ENCODE peak calls at places on chromosomes 13 and 19, in six cellular contexts. Y, P, I, X, C and L are unnamed samples.

GRCh38 chr13:113860051-113860471 is 3.8 kb downstream of the GAS6 start:
- DNase-seq in Y (no peak), P (no peak), I (no peak), X (peak; percentile 81), C (no peak), L (no peak)

GRCh38 chr13:37277435-37278144 is 172.1 kb upstream of the CSNK1A1L start:
- DNase-seq in Y (no peak), P (no peak), I (no peak), X (no peak), C (peak; percentile 45), L (no peak)

GRCh38 chr19:22257916-22258315 is 28.3 kb upstream of the ZNF729 start:
- DNase-seq in Y (no peak), P (no peak), I (no peak), X (no peak), C (no peak), L (no peak)

GRCh38 chr13:27203854-27204253 is 32.2 kb upstream of the USP12 start:
- DNase-seq in Y (no peak), P (no peak), I (peak; percentile 41), X (no peak), C (peak; percentile 31), L (no peak)

GRCh38 chr19:18433039-18433691 is 4.8 kb downstream of the ISYNA1 start:
- DNase-seq in Y (no peak), P (peak; percentile 34), I (no peak), X (no peak), C (no peak), L (no peak)

GRCh38 chr13:114230117-114230516 is 4.6 kb upstream of the CDC16 start:
- DNase-seq in Y (no peak), P (no peak), I (peak; percentile 43), X (no peak), C (peak; percentile 63), L (no peak)

GRCh38 chr13:37407156-37407555 is 191.4 kb downstream of the POSTN start:
- DNase-seq in Y (no peak), P (no peak), I (no peak), X (no peak), C (peak; percentile 16), L (no peak)

GRCh38 chr13:110298566-110299321 is 8.2 kb downstream of the COL4A1 start:
- DNase-seq in Y (no peak), P (no peak), I (peak; percentile 38), X (no peak), C (no peak), L (no peak)

GRCh38 chr19:41206926-41207750 is 11.9 kb upstream of the AXL start:
- DNase-seq in Y (peak; percentile 83), P (no peak), I (peak; percentile 62), X (peak; percentile 48), C (no peak), L (no peak)

GRCh38 chr13:40764587-40765403 is 6.2 kb downstream of the MRPS31 start:
- DNase-seq in Y (no peak), P (no peak), I (no peak), X (no peak), C (no peak), L (no peak)

GRCh38 chr19:28019371-28019770 is 1193.6 kb downstream of the UQCRFS1 start:
- DNase-seq in Y (no peak), P (no peak), I (no peak), X (no peak), C (no peak), L (no peak)

GRCh38 chr19:34178276-34178614 is 5.9 kb downstream of the LSM14A start:
- DNase-seq in Y (no peak), P (no peak), I (no peak), X (no peak), C (no peak), L (no peak)

GRCh38 chr13:40672310-40673060 is 6.0 kb upstream of the FOXO1 start:
- DNase-seq in Y (no peak), P (no peak), I (peak; percentile 76), X (no peak), C (peak; percentile 70), L (no peak)

GRCh38 chr19:5678071-5678682 is 2.1 kb downstream of the MICOS13 start:
- DNase-seq in Y (no peak), P (no peak), I (no peak), X (no peak), C (no peak), L (no peak)

GRCh38 chr13:109396266-109396665 is 390.1 kb downstream of the IRS2 start:
- DNase-seq in Y (no peak), P (no peak), I (no peak), X (no peak), C (no peak), L (no peak)

GRCh38 chr19:33094504-33095067 is 13.6 kb downstream of the GPATCH1 start:
- DNase-seq in Y (no peak), P (no peak), I (no peak), X (no peak), C (no peak), L (no peak)
- H3K36me3 ChIP-seq in Y (peaks cover 97% of the 10 kb centered on the region), P (peaks cover 66% of the 10 kb centered on the region), I (peaks cover 14% of the 10 kb centered on the region), X (peaks cover 30% of the 10 kb centered on the region), C (peaks cover 49% of the 10 kb centered on the region), L (peaks cover 76% of the 10 kb centered on the region)

DNA sequence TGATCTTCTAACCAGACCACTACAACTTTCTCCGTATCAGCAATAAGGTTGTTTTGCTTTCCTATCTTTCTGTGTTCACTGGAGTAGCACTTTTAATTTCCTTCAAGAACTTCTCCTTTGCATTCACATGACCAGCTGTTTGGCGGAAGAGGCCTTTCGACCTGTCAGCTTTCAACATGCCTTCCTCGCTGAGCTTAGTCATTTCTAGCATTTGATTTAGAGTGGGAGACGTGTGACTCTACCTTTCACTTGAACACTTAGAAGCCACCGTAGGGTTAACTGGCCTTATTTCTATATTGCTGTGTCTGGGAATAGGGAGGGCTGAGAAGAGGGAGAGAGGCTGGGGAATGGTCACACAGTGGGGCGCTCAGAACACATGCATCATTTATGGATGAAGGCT is 104.7 kb downstream of the TUBGCP3 start:
- DNase-seq in Y (no peak), P (no peak), I (no peak), X (no peak), C (no peak), L (no peak)
- H3K4me1 ChIP-seq in Y (no peaks in the 10 kb centered on the region), P (no peaks in the 10 kb centered on the region), I (no peaks in the 10 kb centered on the region), X (no peaks in the 10 kb centered on the region), C (peaks cover 2% of the 10 kb centered on the region), L (no peaks in the 10 kb centered on the region)

GRCh38 chr19:3366104-3366760 is at the start of gene NFIC:
- DNase-seq in Y (peak; percentile 84), P (peak; percentile 21), I (peak; percentile 95), X (peak; percentile 71), C (peak; percentile 79), L (peak; percentile 27)

GRCh38 chr19:3365447-3366103 is 808 bp upstream of the NFIC start:
- DNase-seq in Y (peak; percentile 78), P (no peak), I (no peak), X (peak; percentile 66), C (peak; percentile 66), L (no peak)

GRCh38 chr19:3368441-3368795 is 2.0 kb downstream of the NFIC start:
- DNase-seq in Y (no peak), P (no peak), I (no peak), X (no peak), C (no peak), L (no peak)

GRCh38 chr19:3367572-3368440 is 1.4 kb downstream of the NFIC start:
- DNase-seq in Y (peak; percentile 46), P (no peak), I (no peak), X (no peak), C (no peak), L (no peak)

DNA sequence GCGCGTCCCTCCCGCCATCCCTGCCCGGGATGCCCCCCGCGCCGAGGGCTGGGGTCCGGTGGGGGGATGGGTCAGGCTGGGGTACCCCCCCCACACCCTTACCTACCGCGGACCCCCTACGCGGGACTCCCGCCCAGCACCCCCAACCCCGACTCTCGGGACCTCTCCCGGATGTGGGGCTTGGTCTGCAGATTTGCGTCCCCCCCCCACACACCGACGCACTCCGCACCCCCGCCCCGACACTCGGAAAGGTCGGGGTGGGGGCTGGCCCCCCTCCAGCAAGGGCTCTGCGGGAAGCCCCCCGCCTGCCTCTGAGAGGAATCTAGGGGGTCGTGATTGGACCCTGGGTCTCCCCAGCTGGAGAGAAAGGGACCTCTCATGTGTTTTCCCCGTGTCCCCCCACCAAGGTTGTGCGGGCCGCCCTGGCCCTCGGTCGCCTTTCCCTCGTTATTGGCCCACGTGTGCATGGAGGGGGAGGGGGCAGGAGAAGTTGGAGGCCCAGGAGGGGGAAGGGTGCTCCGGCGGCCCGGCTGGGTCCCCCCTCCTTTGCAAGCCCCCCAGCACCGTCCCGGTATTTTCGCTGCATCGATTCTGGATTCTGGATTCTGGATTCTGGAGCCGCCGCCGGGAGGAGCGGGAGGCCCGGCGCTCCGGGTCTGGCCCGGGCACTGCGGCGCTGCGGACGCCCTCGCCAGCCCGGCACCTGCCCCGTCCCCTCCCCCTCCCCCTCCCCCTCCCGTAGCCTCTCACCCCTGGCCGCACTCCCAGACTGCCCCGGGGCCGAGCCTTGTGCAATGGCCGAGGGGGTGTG is 583 bp downstream of the NFIC start:
- DNase-seq in Y (peak; percentile 78), P (no peak), I (peak; percentile 63), X (peak; percentile 54), C (no peak), L (no peak)
- H3K27me3 ChIP-seq in Y (no peaks in the 10 kb centered on the region), P (no peaks in the 10 kb centered on the region), I (no peaks in the 10 kb centered on the region), X (no peaks in the 10 kb centered on the region), C (no peaks in the 10 kb centered on the region), L (no peaks in the 10 kb centered on the region)

GRCh38 chr19:53088091-53088490 is 15.1 kb downstream of the ZNF160 start:
- DNase-seq in Y (no peak), P (no peak), I (no peak), X (no peak), C (peak; percentile 22), L (no peak)
- H3K36me3 ChIP-seq in Y (peaks cover 91% of the 10 kb centered on the region), P (peaks cover 43% of the 10 kb centered on the region), I (peaks cover 8% of the 10 kb centered on the region), X (peaks cover 60% of the 10 kb centered on the region), C (peaks cover 60% of the 10 kb centered on the region), L (peaks cover 66% of the 10 kb centered on the region)

GRCh38 chr19:10430505-10431253 is 10.3 kb downstream of the PDE4A start:
- DNase-seq in Y (peak; percentile 79), P (no peak), I (peak; percentile 43), X (peak; percentile 77), C (peak; percentile 37), L (no peak)

GRCh38 chr19:10432736-10433130 is 12.4 kb downstream of the PDE4A start:
- DNase-seq in Y (peak; percentile 62), P (no peak), I (no peak), X (no peak), C (no peak), L (no peak)

GRCh38 chr19:10431254-10431942 is 11.1 kb downstream of the PDE4A start:
- DNase-seq in Y (peak; percentile 53), P (peak; percentile 66), I (no peak), X (peak; percentile 61), C (no peak), L (peak; percentile 62)

GRCh38 chr19:10433131-10433536 is 12.8 kb downstream of the PDE4A start:
- DNase-seq in Y (no peak), P (no peak), I (no peak), X (no peak), C (no peak), L (no peak)

DNA sequence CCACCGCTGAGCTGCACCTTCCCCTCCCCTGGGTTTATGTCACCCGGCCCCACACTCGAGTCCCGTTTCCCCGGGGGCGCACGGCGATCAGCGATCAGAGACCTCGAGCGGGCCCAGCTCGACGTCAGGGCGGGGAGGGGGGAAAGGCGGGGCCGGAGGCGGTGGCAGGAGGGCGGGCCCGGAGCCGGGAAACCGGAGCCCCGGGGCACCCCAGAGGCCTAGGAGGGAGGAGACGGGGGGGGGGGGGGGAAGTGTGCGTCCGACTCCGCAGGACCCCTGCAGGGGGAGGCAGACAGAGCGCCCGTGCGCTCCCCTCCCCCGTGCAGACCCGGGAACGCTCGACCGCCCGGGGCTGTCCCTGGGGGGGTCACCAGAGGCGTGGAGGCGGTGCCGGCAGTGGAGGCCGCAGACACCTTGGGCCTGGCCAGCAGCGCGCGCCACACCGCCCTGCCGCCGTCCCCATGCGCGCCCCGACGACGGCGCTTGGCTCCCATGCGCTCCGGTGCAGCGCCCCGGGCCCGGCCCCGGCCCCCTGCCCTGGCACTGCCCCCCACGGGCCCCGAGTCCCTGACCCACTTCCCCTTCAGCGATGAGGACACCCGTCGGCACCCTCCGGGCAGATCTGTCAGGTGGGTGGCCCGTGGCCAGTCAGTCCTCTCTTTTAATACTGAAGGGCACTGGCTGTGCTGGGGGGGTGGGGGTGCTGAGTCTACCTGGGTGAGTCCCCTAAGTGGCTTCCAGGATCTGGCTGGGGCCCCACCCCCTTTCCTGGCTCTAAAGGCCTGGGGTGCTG is 11.8 kb downstream of the PDE4A start:
- DNase-seq in Y (peak; percentile 78), P (peak; percentile 76), I (no peak), X (peak; percentile 86), C (no peak), L (peak; percentile 68)
- H3K4me1 ChIP-seq in Y (peaks cover 6% of the 10 kb centered on the region), P (peaks cover 45% of the 10 kb centered on the region), I (peaks cover 13% of the 10 kb centered on the region), X (peaks cover 11% of the 10 kb centered on the region), C (peaks cover 9% of the 10 kb centered on the region), L (peaks cover 48% of the 10 kb centered on the region)